ENCODE peak calls at places on chromosomes 16 and 17, in ten cellular contexts. One of them, this sample, is unnamed.
A peak's percentile ranks its signal among the peaks of the same experiment; 100 is the strongest.

GRCh38 chr17:80289631-80290030 is 29.0 kb downstream of the RNF213 start:
- DNase-seq in ovary: no peak
- DNase-seq in SK-N-SH: no peak
- DNase-seq in ascending aorta: no peak
- DNase-seq in stomach: no peak
- DNase-seq in heart right ventricle: no peak
- DNase-seq in hepatocyte: no peak
- DNase-seq in substantia nigra: no peak
- DNase-seq in heart left ventricle: no peak
- DNase-seq in brain microvascular endothelial cell: no peak
- DNase-seq in this sample: no peak

GRCh38 chr16:85291302-85292148 is 179.3 kb upstream of the CIBAR2 start:
- DNase-seq in hepatocyte: no peak
- DNase-seq in heart left ventricle: peak; percentile 57
- DNase-seq in stomach: peak; percentile 66
- DNase-seq in SK-N-SH: no peak
- DNase-seq in brain microvascular endothelial cell: no peak
- DNase-seq in ascending aorta: no peak
- DNase-seq in substantia nigra: peak; percentile 72
- DNase-seq in ovary: no peak
- DNase-seq in heart right ventricle: peak; percentile 63
- DNase-seq in this sample: peak; percentile 59

GRCh38 chr17:48915459-48916282 is 7.5 kb downstream of the UBE2Z start:
- DNase-seq in brain microvascular endothelial cell: peak; percentile 80
- DNase-seq in heart left ventricle: no peak
- DNase-seq in ovary: no peak
- DNase-seq in stomach: peak; percentile 31
- DNase-seq in substantia nigra: no peak
- DNase-seq in SK-N-SH: no peak
- DNase-seq in heart right ventricle: no peak
- DNase-seq in ascending aorta: no peak
- DNase-seq in hepatocyte: peak; percentile 60
- DNase-seq in this sample: no peak

GRCh38 chr17:29159286-29159860 is 20.8 kb downstream of the MYO18A start:
- DNase-seq in ascending aorta: peak; percentile 56
- DNase-seq in stomach: no peak
- DNase-seq in ovary: no peak
- DNase-seq in hepatocyte: no peak
- DNase-seq in brain microvascular endothelial cell: no peak
- DNase-seq in heart right ventricle: no peak
- DNase-seq in heart left ventricle: no peak
- DNase-seq in SK-N-SH: no peak
- DNase-seq in substantia nigra: no peak
- DNase-seq in this sample: no peak

GRCh38 chr16:78130083-78130608 is 30.7 kb downstream of the WWOX start:
- DNase-seq in heart right ventricle: no peak
- DNase-seq in SK-N-SH: no peak
- DNase-seq in substantia nigra: no peak
- DNase-seq in hepatocyte: no peak
- DNase-seq in ascending aorta: no peak
- DNase-seq in heart left ventricle: no peak
- DNase-seq in ovary: no peak
- DNase-seq in brain microvascular endothelial cell: no peak
- DNase-seq in stomach: no peak
- DNase-seq in this sample: no peak

GRCh38 chr17:83152221-83152744 is 72.9 kb downstream of the METRNL start:
- DNase-seq in hepatocyte: peak; percentile 3
- DNase-seq in brain microvascular endothelial cell: no peak
- DNase-seq in ovary: no peak
- DNase-seq in SK-N-SH: peak; percentile 20
- DNase-seq in heart left ventricle: peak; percentile 18
- DNase-seq in substantia nigra: no peak
- DNase-seq in stomach: no peak
- DNase-seq in ascending aorta: no peak
- DNase-seq in heart right ventricle: no peak
- DNase-seq in this sample: no peak

GRCh38 chr16:56662357-56663354 is 4.9 kb downstream of the MT1F start:
- DNase-seq in ascending aorta: no peak
- DNase-seq in brain microvascular endothelial cell: no peak
- DNase-seq in hepatocyte: no peak
- DNase-seq in ovary: no peak
- DNase-seq in heart right ventricle: no peak
- DNase-seq in stomach: no peak
- DNase-seq in SK-N-SH: no peak
- DNase-seq in heart left ventricle: no peak
- DNase-seq in substantia nigra: no peak
- DNase-seq in this sample: peak; percentile 63

GRCh38 chr17:34570491-34570890 is 8.9 kb upstream of the TMEM132E start:
- DNase-seq in SK-N-SH: no peak
- DNase-seq in heart left ventricle: no peak
- DNase-seq in hepatocyte: no peak
- DNase-seq in stomach: no peak
- DNase-seq in ascending aorta: no peak
- DNase-seq in heart right ventricle: no peak
- DNase-seq in brain microvascular endothelial cell: no peak
- DNase-seq in ovary: no peak
- DNase-seq in substantia nigra: no peak
- DNase-seq in this sample: no peak

GRCh38 chr16:19810817-19811731 is 73.6 kb downstream of the GPRC5B start:
- DNase-seq in substantia nigra: no peak
- DNase-seq in heart right ventricle: no peak
- DNase-seq in brain microvascular endothelial cell: peak; percentile 94
- DNase-seq in SK-N-SH: no peak
- DNase-seq in ascending aorta: no peak
- DNase-seq in heart left ventricle: no peak
- DNase-seq in stomach: no peak
- DNase-seq in hepatocyte: peak; percentile 27
- DNase-seq in ovary: no peak
- DNase-seq in this sample: no peak

GRCh38 chr16:81094771-81095251 is 1.4 kb downstream of the GCSH start:
- DNase-seq in heart left ventricle: no peak
- DNase-seq in ovary: no peak
- DNase-seq in brain microvascular endothelial cell: no peak
- DNase-seq in SK-N-SH: no peak
- DNase-seq in ascending aorta: no peak
- DNase-seq in hepatocyte: no peak
- DNase-seq in heart right ventricle: no peak
- DNase-seq in stomach: no peak
- DNase-seq in substantia nigra: no peak
- DNase-seq in this sample: no peak

GRCh38 chr16:12229759-12230594 is 253.4 kb downstream of the SNX29 start:
- DNase-seq in SK-N-SH: no peak
- DNase-seq in heart right ventricle: no peak
- DNase-seq in ascending aorta: no peak
- DNase-seq in stomach: no peak
- DNase-seq in ovary: no peak
- DNase-seq in heart left ventricle: no peak
- DNase-seq in hepatocyte: peak; percentile 32
- DNase-seq in substantia nigra: no peak
- DNase-seq in brain microvascular endothelial cell: peak; percentile 33
- DNase-seq in this sample: no peak

GRCh38 chr17:62617894-62618472 is 9.5 kb upstream of the MRC2 start:
- DNase-seq in SK-N-SH: no peak
- DNase-seq in brain microvascular endothelial cell: no peak
- DNase-seq in stomach: no peak
- DNase-seq in hepatocyte: no peak
- DNase-seq in substantia nigra: no peak
- DNase-seq in heart right ventricle: no peak
- DNase-seq in ascending aorta: no peak
- DNase-seq in ovary: no peak
- DNase-seq in heart left ventricle: no peak
- DNase-seq in this sample: no peak

GRCh38 chr17:62621223-62621622 is 6.2 kb upstream of the MRC2 start:
- DNase-seq in ascending aorta: no peak
- DNase-seq in stomach: no peak
- DNase-seq in heart left ventricle: no peak
- DNase-seq in brain microvascular endothelial cell: no peak
- DNase-seq in substantia nigra: no peak
- DNase-seq in SK-N-SH: no peak
- DNase-seq in hepatocyte: no peak
- DNase-seq in heart right ventricle: no peak
- DNase-seq in ovary: no peak
- DNase-seq in this sample: no peak

GRCh38 chr17:62616993-62617893 is 10.2 kb upstream of the MRC2 start:
- DNase-seq in heart right ventricle: no peak
- DNase-seq in ovary: no peak
- DNase-seq in stomach: no peak
- DNase-seq in ascending aorta: no peak
- DNase-seq in SK-N-SH: no peak
- DNase-seq in brain microvascular endothelial cell: no peak
- DNase-seq in heart left ventricle: no peak
- DNase-seq in hepatocyte: no peak
- DNase-seq in substantia nigra: no peak
- DNase-seq in this sample: no peak

GRCh38 chr17:62618647-62619412 is 8.6 kb upstream of the MRC2 start:
- DNase-seq in substantia nigra: no peak
- DNase-seq in ovary: no peak
- DNase-seq in stomach: no peak
- DNase-seq in heart left ventricle: no peak
- DNase-seq in SK-N-SH: no peak
- DNase-seq in ascending aorta: no peak
- DNase-seq in heart right ventricle: peak; percentile 27
- DNase-seq in brain microvascular endothelial cell: no peak
- DNase-seq in hepatocyte: no peak
- DNase-seq in this sample: no peak

GRCh38 chr17:62619413-62620155 is 7.9 kb upstream of the MRC2 start:
- DNase-seq in stomach: no peak
- DNase-seq in substantia nigra: no peak
- DNase-seq in ovary: no peak
- DNase-seq in ascending aorta: no peak
- DNase-seq in brain microvascular endothelial cell: no peak
- DNase-seq in hepatocyte: no peak
- DNase-seq in SK-N-SH: no peak
- DNase-seq in heart left ventricle: no peak
- DNase-seq in heart right ventricle: no peak
- DNase-seq in this sample: no peak
- H3K27ac ChIP-seq in stomach: no peak overlapping the region
- H3K27ac ChIP-seq in substantia nigra: no peak overlapping the region
- H3K27ac ChIP-seq in ovary: no peak overlapping the region
- H3K27ac ChIP-seq in ascending aorta: no peak overlapping the region
- H3K27ac ChIP-seq in brain microvascular endothelial cell: no peak overlapping the region
- H3K27ac ChIP-seq in hepatocyte: no peak overlapping the region
- H3K27ac ChIP-seq in SK-N-SH: no peak overlapping the region
- H3K27ac ChIP-seq in heart left ventricle: peak overlapping the region; percentile 19
- H3K27ac ChIP-seq in heart right ventricle: peak overlapping the region; percentile 22
- H3K27ac ChIP-seq in this sample: no peak overlapping the region

GRCh38 chr17:35788504-35788998 is 6.9 kb downstream of the MMP28 start:
- DNase-seq in ascending aorta: peak; percentile 65
- DNase-seq in ovary: no peak
- DNase-seq in SK-N-SH: peak; percentile 44
- DNase-seq in substantia nigra: no peak
- DNase-seq in heart left ventricle: no peak
- DNase-seq in heart right ventricle: no peak
- DNase-seq in stomach: no peak
- DNase-seq in hepatocyte: peak; percentile 66
- DNase-seq in brain microvascular endothelial cell: peak; percentile 96
- DNase-seq in this sample: no peak

GRCh38 chr17:35790826-35791225 is 4.6 kb downstream of the MMP28 start:
- DNase-seq in heart left ventricle: no peak
- DNase-seq in ascending aorta: peak; percentile 18
- DNase-seq in brain microvascular endothelial cell: no peak
- DNase-seq in SK-N-SH: no peak
- DNase-seq in ovary: no peak
- DNase-seq in substantia nigra: no peak
- DNase-seq in hepatocyte: no peak
- DNase-seq in heart right ventricle: no peak
- DNase-seq in stomach: no peak
- DNase-seq in this sample: no peak

GRCh38 chr17:35784895-35785294 is 10.5 kb downstream of the MMP28 start:
- DNase-seq in brain microvascular endothelial cell: no peak
- DNase-seq in hepatocyte: no peak
- DNase-seq in substantia nigra: no peak
- DNase-seq in ovary: no peak
- DNase-seq in SK-N-SH: no peak
- DNase-seq in heart left ventricle: no peak
- DNase-seq in stomach: no peak
- DNase-seq in ascending aorta: no peak
- DNase-seq in heart right ventricle: no peak
- DNase-seq in this sample: no peak

GRCh38 chr17:35789044-35789443 is 6.4 kb downstream of the MMP28 start:
- DNase-seq in stomach: no peak
- DNase-seq in brain microvascular endothelial cell: no peak
- DNase-seq in hepatocyte: no peak
- DNase-seq in ascending aorta: no peak
- DNase-seq in SK-N-SH: no peak
- DNase-seq in heart right ventricle: no peak
- DNase-seq in substantia nigra: no peak
- DNase-seq in heart left ventricle: no peak
- DNase-seq in ovary: no peak
- DNase-seq in this sample: no peak

DNA sequence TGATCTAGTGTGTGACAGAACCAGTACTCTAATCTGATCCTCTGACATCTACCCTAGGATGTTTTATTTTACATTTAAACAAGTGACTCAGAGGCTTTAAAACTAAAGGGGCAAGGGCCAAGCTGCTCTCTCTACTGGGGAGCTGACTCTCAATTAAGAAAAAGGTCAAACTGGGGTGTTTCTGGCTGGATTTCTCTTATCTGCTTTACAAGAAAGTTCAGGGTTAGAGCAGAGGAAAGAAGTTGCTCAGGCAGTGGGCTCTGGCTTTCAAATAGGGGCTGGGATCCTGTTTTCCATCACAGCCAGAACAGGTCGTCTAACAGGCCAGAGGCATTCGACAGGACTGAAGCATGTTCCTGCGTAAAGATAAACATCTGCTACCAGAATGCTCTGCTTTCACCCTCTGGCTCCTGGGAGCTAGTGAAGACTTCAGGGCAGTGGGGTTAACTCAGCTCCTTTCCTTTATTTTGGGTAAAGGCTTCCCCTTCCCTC is 8.5 kb downstream of the MMP28 start:
- DNase-seq in heart right ventricle: no peak
- DNase-seq in hepatocyte: peak; percentile 28
- DNase-seq in brain microvascular endothelial cell: no peak
- DNase-seq in ovary: no peak
- DNase-seq in heart left ventricle: no peak
- DNase-seq in SK-N-SH: peak; percentile 86
- DNase-seq in substantia nigra: no peak
- DNase-seq in ascending aorta: no peak
- DNase-seq in stomach: no peak
- DNase-seq in this sample: no peak
- H3K27ac ChIP-seq in heart right ventricle: no peak overlapping the region
- H3K27ac ChIP-seq in hepatocyte: peak overlapping the region; percentile 41
- H3K27ac ChIP-seq in brain microvascular endothelial cell: peak overlapping the region; percentile 15
- H3K27ac ChIP-seq in ovary: no peak overlapping the region
- H3K27ac ChIP-seq in heart left ventricle: no peak overlapping the region
- H3K27ac ChIP-seq in SK-N-SH: peak overlapping the region; percentile 16
- H3K27ac ChIP-seq in substantia nigra: no peak overlapping the region
- H3K27ac ChIP-seq in ascending aorta: peak overlapping the region; percentile 6
- H3K27ac ChIP-seq in stomach: peak overlapping the region; percentile 66
- H3K27ac ChIP-seq in this sample: no peak overlapping the region

GRCh38 chr17:46125831-46126230 is 67.4 kb downstream of the KANSL1 start:
- DNase-seq in substantia nigra: no peak
- DNase-seq in heart left ventricle: no peak
- DNase-seq in heart right ventricle: no peak
- DNase-seq in SK-N-SH: no peak
- DNase-seq in ascending aorta: no peak
- DNase-seq in ovary: no peak
- DNase-seq in stomach: no peak
- DNase-seq in brain microvascular endothelial cell: peak; percentile 36
- DNase-seq in hepatocyte: no peak
- DNase-seq in this sample: no peak
- H3K27ac ChIP-seq in substantia nigra: no peak overlapping the region
- H3K27ac ChIP-seq in heart left ventricle: no peak overlapping the region
- H3K27ac ChIP-seq in heart right ventricle: no peak overlapping the region
- H3K27ac ChIP-seq in SK-N-SH: no peak overlapping the region
- H3K27ac ChIP-seq in ascending aorta: no peak overlapping the region
- H3K27ac ChIP-seq in ovary: no peak overlapping the region
- H3K27ac ChIP-seq in stomach: no peak overlapping the region
- H3K27ac ChIP-seq in brain microvascular endothelial cell: peak overlapping the region; percentile 35
- H3K27ac ChIP-seq in hepatocyte: no peak overlapping the region
- H3K27ac ChIP-seq in this sample: no peak overlapping the region

GRCh38 chr17:63151981-63152523 is 186.0 kb downstream of the TANC2 start:
- DNase-seq in brain microvascular endothelial cell: no peak
- DNase-seq in heart right ventricle: no peak
- DNase-seq in heart left ventricle: no peak
- DNase-seq in stomach: no peak
- DNase-seq in ovary: no peak
- DNase-seq in SK-N-SH: no peak
- DNase-seq in substantia nigra: no peak
- DNase-seq in hepatocyte: no peak
- DNase-seq in ascending aorta: no peak
- DNase-seq in this sample: no peak
- H3K27ac ChIP-seq in brain microvascular endothelial cell: no peak overlapping the region
- H3K27ac ChIP-seq in heart right ventricle: no peak overlapping the region
- H3K27ac ChIP-seq in heart left ventricle: no peak overlapping the region
- H3K27ac ChIP-seq in stomach: no peak overlapping the region
- H3K27ac ChIP-seq in ovary: no peak overlapping the region
- H3K27ac ChIP-seq in SK-N-SH: peak overlapping the region; percentile 95
- H3K27ac ChIP-seq in substantia nigra: peak overlapping the region; percentile 2
- H3K27ac ChIP-seq in hepatocyte: peak overlapping the region; percentile 93
- H3K27ac ChIP-seq in ascending aorta: no peak overlapping the region
- H3K27ac ChIP-seq in this sample: peak overlapping the region; percentile 78